ENCODE peak calls at places on chromosomes 16 and 17, in four cellular contexts. P, W, U and A are unnamed samples.

GRCh38 chr17:63826468-63827001 is 696 bp upstream of the PSMC5 start:
- DNase-seq in U (no peak), P (no peak), W (no peak), A (no peak)

GRCh38 chr17:15157051-15157450 is 108.1 kb downstream of the PMP22 start:
- DNase-seq in P (no peak), W (no peak), U (no peak), A (no peak)

GRCh38 chr16:87554754-87555427 is 47.4 kb upstream of the JPH3 start:
- DNase-seq in U (peak), W (no peak), P (no peak), A (no peak)

GRCh38 chr17:8173871-8174322 is 2.3 kb downstream of the TMEM107 start:
- DNase-seq in P (peak), W (no peak), U (no peak), A (no peak)

GRCh38 chr16:82671743-82672142 is 45.0 kb downstream of the CDH13 start:
- DNase-seq in U (no peak), W (peak), P (no peak), A (no peak)

GRCh38 chr16:3486506-3487215 is 8.6 kb downstream of the C16orf90 start:
- DNase-seq in W (no peak), P (no peak), U (no peak), A (no peak)

GRCh38 chr16:67967956-67968439 is 439 bp downstream of the SLC12A4 start:
- DNase-seq in U (no peak), P (no peak), W (peak), A (peak)

GRCh38 chr17:39740357-39741111 is 2.8 kb downstream of the GRB7 start:
- DNase-seq in P (peak), U (peak), W (peak), A (peak)

GRCh38 chr17:65956814-65957213 is 235.1 kb downstream of the CEP112 start:
- DNase-seq in W (no peak), P (no peak), U (peak), A (no peak)

GRCh38 chr16:87351320-87351698 is 32.3 kb downstream of the FBXO31 start:
- DNase-seq in U (no peak), W (no peak), P (no peak), A (no peak)

GRCh38 chr16:30145692-30146091 is 22.7 kb upstream of the MAPK3 start:
- DNase-seq in U (no peak), W (no peak), P (no peak), A (no peak)

GRCh38 chr16:68280160-68280559 is 15.8 kb downstream of the SLC7A6 start:
- DNase-seq in W (no peak), P (no peak), U (no peak), A (no peak)

GRCh38 chr17:57404073-57404472 is 147.8 kb downstream of the MSI2 start:
- DNase-seq in W (no peak), P (peak), U (peak), A (no peak)

GRCh38 chr17:68599091-68599872 is 1.9 kb downstream of the FAM20A start:
- DNase-seq in U (no peak), P (no peak), W (no peak), A (no peak)

GRCh38 chr17:323721-324139 is 28.9 kb downstream of the RPH3AL start:
- DNase-seq in W (no peak), U (no peak), P (no peak), A (no peak)

GRCh38 chr17:79116575-79117368 is 42.1 kb downstream of the ENGASE start:
- DNase-seq in U (no peak), P (no peak), W (peak), A (no peak)

GRCh38 chr16:12228607-12229499 is 252.3 kb downstream of the SNX29 start:
- DNase-seq in P (peak), U (peak), W (peak), A (peak)

GRCh38 chr17:7017827-7018200 is 5.0 kb upstream of the BCL6B start:
- DNase-seq in W (no peak), P (no peak), U (no peak), A (no peak)

GRCh38 chr16:86398622-86399021 is 111.7 kb upstream of the FOXF1 start:
- DNase-seq in U (no peak), W (no peak), P (no peak), A (no peak)

GRCh38 chr16:3878610-3879009 is 1.9 kb downstream of the CREBBP start:
- DNase-seq in U (no peak), P (no peak), W (no peak), A (no peak)

GRCh38 chr16:23711785-23712184 is 1.2 kb downstream of the ERN2 start:
- DNase-seq in W (no peak), P (no peak), U (no peak), A (no peak)

GRCh38 chr17:32927201-32927723 is 691 bp upstream of the TMEM98 start:
- DNase-seq in U (peak), P (no peak), W (no peak), A (no peak)

GRCh38 chr17:71184716-71185115 is 936.1 kb upstream of the SOX9 start:
- DNase-seq in P (no peak), U (no peak), W (peak), A (no peak)

GRCh38 chr17:7217113-7217987 is 2.3 kb downstream of the DLG4 start:
- DNase-seq in P (peak), W (peak), U (no peak), A (peak)

GRCh38 chr17:62981933-62982332 is 15.9 kb downstream of the TANC2 start:
- DNase-seq in U (no peak), P (peak), W (no peak), A (no peak)

GRCh38 chr17:63436523-63437110 is 9.5 kb downstream of the CYB561 start:
- DNase-seq in P (peak), W (no peak), U (no peak), A (peak)

GRCh38 chr16:53291757-53292392 is 142.4 kb upstream of the RBL2 start:
- DNase-seq in P (no peak), W (no peak), U (no peak), A (no peak)

GRCh38 chr16:85878875-85879274 is 20.1 kb upstream of the IRF8 start:
- DNase-seq in W (no peak), P (peak), U (no peak), A (no peak)

GRCh38 chr17:40536731-40537171 is 28.5 kb downstream of the CCR7 start:
- DNase-seq in P (peak), U (no peak), W (no peak), A (no peak)

GRCh38 chr16:64982581-64982980 is 139.3 kb downstream of the CDH11 start:
- DNase-seq in W (no peak), U (no peak), P (no peak), A (no peak)

GRCh38 chr17:74775409-74776043 is 619 bp downstream of the NAT9 start:
- DNase-seq in U (no peak), W (no peak), P (no peak), A (no peak)

GRCh38 chr17:9668532-9668931 is 23.2 kb downstream of the USP43 start:
- DNase-seq in P (no peak), W (no peak), U (no peak), A (no peak)

GRCh38 chr16:56932588-56933265 is 785 bp downstream of the HERPUD1 start:
- DNase-seq in W (peak), P (peak), U (peak), A (no peak)

GRCh38 chr17:65022751-65023421 is 33.7 kb downstream of the GNA13 start:
- DNase-seq in W (no peak), U (peak), P (no peak), A (no peak)

GRCh38 chr16:89534147-89534788 is 26.1 kb downstream of the SPG7 start:
- DNase-seq in W (no peak), U (no peak), P (no peak), A (no peak)

GRCh38 chr16:51538707-51539604 is 387.9 kb upstream of the SALL1 start:
- DNase-seq in W (no peak), P (peak), U (peak), A (no peak)

GRCh38 chr16:51544850-51545467 is 393.9 kb upstream of the SALL1 start:
- DNase-seq in W (no peak), U (no peak), P (no peak), A (no peak)

GRCh38 chr16:51545951-51546350 is 394.9 kb upstream of the SALL1 start:
- DNase-seq in W (no peak), U (no peak), P (no peak), A (no peak)

GRCh38 chr16:51540259-51540658 is 389.2 kb upstream of the SALL1 start:
- DNase-seq in P (no peak), W (no peak), U (no peak), A (no peak)

DNA sequence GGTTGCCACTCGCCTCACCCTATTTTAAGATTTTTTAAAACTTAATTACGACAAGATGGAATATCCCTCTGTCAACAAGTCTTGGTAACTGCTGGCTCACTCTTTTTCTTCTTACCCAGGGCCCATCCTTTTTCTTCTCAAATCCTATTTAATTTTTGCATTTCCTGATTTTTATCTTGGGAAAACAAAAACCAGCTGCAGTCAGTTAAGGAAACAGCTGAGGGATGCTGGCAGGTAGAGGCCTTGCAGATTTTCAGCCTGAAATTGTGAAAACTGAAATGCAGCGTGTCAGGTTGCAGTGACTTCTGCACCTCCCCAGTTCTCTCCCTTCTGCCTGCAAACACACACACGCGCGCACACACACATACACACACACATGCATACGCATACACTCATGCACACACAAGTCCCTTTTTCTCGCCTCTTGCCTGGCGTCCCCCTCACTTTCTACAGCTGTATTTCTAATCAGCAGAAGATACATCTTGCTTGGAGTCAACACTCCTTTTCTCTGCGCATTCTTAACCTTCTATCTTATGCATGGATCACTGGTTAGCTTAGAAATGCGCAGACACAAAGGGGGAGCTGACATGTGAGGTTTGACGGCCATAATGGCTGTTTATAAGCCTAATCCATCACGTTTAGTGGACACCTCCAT is 391.9 kb upstream of the SALL1 start:
- DNase-seq in W (no peak), U (no peak), P (no peak), A (no peak)
- TF ChIP-seq HDAC2 in W (no peak), U (no peak), P (no peak), A (no peak)

GRCh38 chr17:45251931-45252330 is 10.0 kb downstream of the SPATA32 start:
- DNase-seq in U (no peak), W (no peak), P (no peak), A (no peak)
- TF ChIP-seq RNF2 in U (no peak), W (no peak), P (no peak), A (no peak)

GRCh38 chr17:59527325-59527917 is 38.0 kb upstream of the DHX40 start:
- DNase-seq in P (peak), W (no peak), U (no peak), A (no peak)
- TF ChIP-seq HDAC2 in P (no peak), W (no peak), U (no peak), A (no peak)

DNA sequence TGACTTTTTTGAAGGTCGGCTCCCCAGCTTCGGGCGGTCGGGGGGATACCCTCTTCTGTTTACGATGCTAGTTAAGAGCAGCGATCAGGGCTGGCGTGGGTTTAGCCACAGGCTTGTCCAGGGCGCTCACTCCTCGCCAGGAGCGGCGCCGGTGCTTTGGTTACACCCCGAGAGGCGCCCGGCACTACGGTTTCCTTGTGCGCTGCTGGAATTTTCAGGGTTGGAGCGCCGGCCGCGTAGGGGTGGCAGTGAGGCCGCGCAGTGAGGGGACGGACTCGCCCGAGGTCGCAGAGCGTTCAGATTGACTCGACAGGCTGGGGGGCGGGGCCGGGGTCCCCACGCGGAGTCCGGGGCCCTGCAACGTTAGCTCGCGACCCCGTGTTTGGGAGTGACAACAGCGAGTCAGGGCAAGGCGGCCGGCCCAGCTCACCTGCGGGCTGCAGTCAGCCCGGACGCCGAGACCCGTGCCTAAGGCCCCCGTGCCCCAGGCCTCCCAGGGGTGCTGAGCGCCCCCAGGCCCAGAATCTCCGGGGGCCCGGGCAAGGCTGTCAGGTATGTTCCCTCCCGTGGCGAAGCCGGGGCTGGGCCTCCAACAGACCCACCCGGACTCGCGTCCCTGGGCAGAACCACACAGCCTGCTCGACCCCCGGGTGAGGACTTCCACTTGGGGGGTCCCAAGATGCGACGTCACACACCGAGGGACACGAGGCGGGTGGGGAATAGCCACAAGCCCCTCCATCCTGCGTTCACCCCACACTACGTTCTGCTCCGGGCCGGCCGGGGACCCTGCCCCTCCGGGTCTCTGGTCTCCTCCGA is 1.3 kb upstream of the ACTG1 start:
- DNase-seq in U (peak), P (peak), W (no peak), A (no peak)
- TF ChIP-seq RNF2 in U (no peak), P (no peak), W (no peak), A (no peak)